ENCODE peak calls at places on chromosomes 4 and X, in six cellular contexts. U is astrocyte of the spinal cord, G is T-helper 9 cell, X is heart left ventricle, A is ovary, K is HS-5. P is an unnamed sample.

GRCh38 chr4:52751349-52751911 is at the start of gene ERVMER34-1:
- DNase-seq in U (peak), G (no peak), X (peak), A (peak), K (no peak), P (no peak)

GRCh38 chrX:12994321-12994720 is 19.4 kb downstream of the TMSB4X start:
- DNase-seq in U (no peak), G (no peak), X (no peak), A (no peak), K (no peak), P (no peak)

GRCh38 chr4:39942507-39942906 is 35.2 kb downstream of the PDS5A start:
- DNase-seq in U (no peak), G (no peak), X (no peak), A (no peak), K (no peak), P (no peak)

GRCh38 chr4:628346-628745 is 3.0 kb downstream of the PDE6B start:
- DNase-seq in U (no peak), G (no peak), X (no peak), A (no peak), K (no peak), P (no peak)

GRCh38 chr4:2484993-2485392 is 16.1 kb downstream of the RNF4 start:
- DNase-seq in U (no peak), G (peak), X (peak), A (peak), K (no peak), P (peak)

GRCh38 chrX:84748965-84749656 is 246.9 kb upstream of the HDX start:
- DNase-seq in U (no peak), G (no peak), X (no peak), A (no peak), K (no peak), P (no peak)

GRCh38 chrX:71251456-71251973 is 2.4 kb downstream of the ZMYM3 start:
- DNase-seq in U (no peak), G (no peak), X (no peak), A (no peak), K (no peak), P (no peak)

GRCh38 chr4:55251896-55252295 is 94.1 kb upstream of the SRD5A3 start:
- DNase-seq in U (no peak), G (no peak), X (no peak), A (no peak), K (no peak), P (no peak)

GRCh38 chr4:145843148-145843547 is 95.5 kb downstream of the ZNF827 start:
- DNase-seq in U (peak), G (no peak), X (no peak), A (no peak), K (peak), P (no peak)

GRCh38 chr4:151408380-151408629 is 671 bp upstream of the FHIP1A start:
- DNase-seq in U (no peak), G (no peak), X (no peak), A (no peak), K (no peak), P (no peak)

GRCh38 chr4:155025762-155026457 is 182.5 kb upstream of the NPY2R start:
- DNase-seq in U (peak), G (no peak), X (no peak), A (no peak), K (no peak), P (no peak)

GRCh38 chr4:95290702-95291101 is 258.1 kb downstream of the UNC5C start:
- DNase-seq in U (no peak), G (no peak), X (no peak), A (no peak), K (no peak), P (no peak)

GRCh38 chr4:107183155-107183774 is 147.2 kb upstream of the DKK2 start:
- DNase-seq in U (peak), G (no peak), X (peak), A (no peak), K (peak), P (no peak)

GRCh38 chrX:100413231-100413630 is 3.2 kb upstream of the PCDH19 start:
- DNase-seq in U (peak), G (no peak), X (peak), A (peak), K (peak), P (no peak)

GRCh38 chr4:154507170-154507569 is 15.6 kb upstream of the DCHS2 start:
- DNase-seq in U (no peak), G (no peak), X (no peak), A (no peak), K (no peak), P (no peak)

GRCh38 chr4:101019313-101019712 is 328.0 kb downstream of the PPP3CA start:
- DNase-seq in U (no peak), G (no peak), X (no peak), A (no peak), K (no peak), P (no peak)

GRCh38 chrX:41909068-41909467 is 14.3 kb downstream of the CASK start:
- DNase-seq in U (no peak), G (no peak), X (no peak), A (no peak), K (no peak), P (no peak)

GRCh38 chrX:9341305-9342201 is 123.3 kb upstream of the TBL1X start:
- DNase-seq in U (peak), G (peak), X (peak), A (peak), K (no peak), P (no peak)

GRCh38 chr4:56990109-56990508 is 11.4 kb downstream of the POLR2B start:
- DNase-seq in U (peak), G (no peak), X (no peak), A (no peak), K (no peak), P (no peak)

GRCh38 chrX:138775501-138775900 is 64.0 kb upstream of the FGF13 start:
- DNase-seq in U (peak), G (no peak), X (no peak), A (no peak), K (no peak), P (no peak)

GRCh38 chr4:170001688-170002267 is 24.4 kb downstream of the MFAP3L start:
- DNase-seq in U (no peak), G (no peak), X (no peak), A (no peak), K (no peak), P (no peak)

GRCh38 chr4:150960818-150961217 is 54.3 kb downstream of the LRBA start:
- DNase-seq in U (no peak), G (no peak), X (no peak), A (no peak), K (no peak), P (no peak)

GRCh38 chr4:188245651-188246050 is 106.4 kb downstream of the TRIML1 start:
- DNase-seq in U (no peak), G (no peak), X (no peak), A (no peak), K (no peak), P (no peak)

GRCh38 chr4:174365018-174365587 is 81.4 kb downstream of the CEP44 start:
- DNase-seq in U (peak), G (no peak), X (no peak), A (no peak), K (peak), P (no peak)

GRCh38 chrX:21721175-21721574 is 36.7 kb downstream of the SMPX start:
- DNase-seq in U (no peak), G (no peak), X (no peak), A (no peak), K (no peak), P (no peak)

GRCh38 chr4:16116493-16116990 is 32.7 kb upstream of the PROM1 start:
- DNase-seq in U (no peak), G (no peak), X (no peak), A (no peak), K (no peak), P (no peak)

GRCh38 chrX:119757979-119758681 is at the start of gene SOWAHD:
- DNase-seq in U (no peak), G (peak), X (peak), A (peak), K (no peak), P (peak)